ENCODE peak calls at places on chromosomes 13 and 19, in eight cellular contexts. R is HepG2, Y is endothelial cell of umbilical vein, K is HCT116, M is A549, O is H1, Q is K562, V is GM12878. S is an unnamed sample.

GRCh38 chr13:101204270-101205011 is 211.9 kb downstream of the NALCN start:
- DNase-seq in O (no peak), V (no peak), Y (no peak), Q (no peak), R (no peak), M (no peak), K (no peak), S (no peak)

GRCh38 chr19:1449467-1450442 is at the start of gene APC2:
- DNase-seq in M (peak; percentile 54), Q (peak; percentile 95), R (no peak), V (no peak), Y (no peak), O (peak; percentile 93), K (no peak), S (no peak)

GRCh38 chr19:55407625-55408319 is at the start of gene UBE2S:
- DNase-seq in O (peak; percentile 96), Q (peak; percentile 97), K (peak; percentile 98), Y (peak; percentile 100), R (peak; percentile 83), V (peak; percentile 97), M (peak; percentile 100), S (peak; percentile 98)

GRCh38 chr19:47609885-47610545 is 1.1 kb downstream of the BICRA start:
- DNase-seq in M (no peak), O (peak; percentile 72), Y (peak; percentile 25), K (no peak), R (peak; percentile 41), V (no peak), Q (peak; percentile 55), S (peak; percentile 87)

GRCh38 chr19:38506723-38507550 is 73.4 kb downstream of the RYR1 start:
- DNase-seq in V (peak; percentile 63), K (peak; percentile 95), Q (peak; percentile 100), Y (peak; percentile 68), R (peak; percentile 47), O (peak; percentile 99), M (peak; percentile 100), S (peak; percentile 87)

GRCh38 chr13:51221108-51221507 is 1.1 kb upstream of the FAM124A start:
- DNase-seq in K (no peak), O (peak; percentile 44), Y (no peak), R (no peak), Q (no peak), V (no peak), M (no peak), S (no peak)

GRCh38 chr13:85970727-85971126 is 171.5 kb upstream of the SLITRK6 start:
- DNase-seq in O (no peak), M (no peak), Y (no peak), Q (no peak), K (no peak), R (no peak), V (no peak), S (no peak)

GRCh38 chr13:44075113-44075512 is 195.4 kb downstream of the LACC1 start:
- DNase-seq in Q (no peak), K (no peak), R (no peak), Y (no peak), V (no peak), M (no peak), O (no peak), S (no peak)

GRCh38 chr13:46341112-46341711 is 45.8 kb downstream of the RUBCNL start:
- DNase-seq in Q (no peak), M (no peak), O (no peak), V (peak; percentile 51), K (no peak), Y (no peak), R (no peak), S (peak; percentile 67)

GRCh38 chr13:90105881-90106496 is 1241.5 kb upstream of the MIR17HG start:
- DNase-seq in Y (no peak), V (no peak), Q (no peak), O (no peak), K (no peak), R (no peak), M (no peak), S (no peak)

GRCh38 chr13:46354143-46355087 is 32.6 kb downstream of the RUBCNL start:
- DNase-seq in Y (peak; percentile 14), M (peak; percentile 50), R (peak; percentile 68), O (no peak), K (peak; percentile 48), Q (no peak), V (peak; percentile 53), S (peak; percentile 88)

GRCh38 chr13:104773775-104774174 is 1707.6 kb upstream of the SLC10A2 start:
- DNase-seq in O (peak; percentile 51), Q (no peak), R (peak; percentile 8), Y (peak; percentile 54), K (peak; percentile 39), M (peak; percentile 1), V (peak; percentile 4), S (peak; percentile 72)

GRCh38 chr19:1582201-1582600 is 10.5 kb downstream of the MBD3 start:
- DNase-seq in K (no peak), M (no peak), Y (no peak), O (no peak), R (no peak), V (no peak), Q (no peak), S (no peak)

GRCh38 chr13:112688560-112689497 is 1.0 kb upstream of the ATP11A start:
- DNase-seq in Y (peak; percentile 13), O (peak; percentile 65), Q (no peak), V (no peak), K (no peak), M (no peak), R (peak; percentile 24), S (peak; percentile 91)

GRCh38 chr19:52880895-52881389 is 16.5 kb downstream of the ZNF320 start:
- DNase-seq in Y (no peak), K (no peak), V (no peak), M (no peak), R (no peak), Q (no peak), O (no peak), S (no peak)

GRCh38 chr13:105395041-105395440 is 1140.4 kb downstream of the EFNB2 start:
- DNase-seq in K (no peak), O (no peak), R (no peak), V (no peak), Y (no peak), M (no peak), Q (no peak), S (no peak)

GRCh38 chr19:3224346-3225325 is at the start of gene CELF5:
- DNase-seq in Q (peak; percentile 97), M (peak; percentile 35), R (no peak), V (no peak), O (peak; percentile 86), K (no peak), Y (no peak), S (peak; percentile 33)
- TF ChIP-seq MAX in Q (no peak), M (no peak), R (no peak), V (no peak), O (no peak), K (no peak), Y (no peak), S (no peak)

GRCh38 chr19:45902651-45903625 is 525 bp upstream of the MYPOP start:
- DNase-seq in Y (peak; percentile 99), Q (peak; percentile 100), V (peak; percentile 96), R (peak; percentile 94), K (peak; percentile 92), M (peak; percentile 100), O (peak; percentile 100), S (peak; percentile 99)

GRCh38 chr19:45899919-45900589 is 2.4 kb downstream of the MYPOP start:
- DNase-seq in K (no peak), Q (no peak), V (no peak), O (no peak), M (no peak), Y (no peak), R (no peak), S (no peak)

GRCh38 chr19:45901432-45901903 is 945 bp downstream of the MYPOP start:
- DNase-seq in M (no peak), Q (no peak), R (no peak), O (no peak), V (no peak), K (no peak), Y (peak; percentile 30), S (peak; percentile 92)

GRCh38 chr19:45900661-45901431 is 1.6 kb downstream of the MYPOP start:
- DNase-seq in Y (no peak), M (no peak), O (no peak), K (no peak), R (no peak), V (no peak), Q (no peak), S (no peak)

GRCh38 chr19:45901912-45902650 is at the start of gene MYPOP:
- DNase-seq in Y (no peak), M (no peak), K (no peak), O (no peak), Q (peak; percentile 42), V (no peak), R (no peak), S (peak; percentile 76)
- TF ChIP-seq POLR2A in Y (no peak), M (peak; percentile 74), K (no peak), O (no peak), Q (no peak), V (no peak), R (peak; percentile 71), S (peak; percentile 34)

DNA sequence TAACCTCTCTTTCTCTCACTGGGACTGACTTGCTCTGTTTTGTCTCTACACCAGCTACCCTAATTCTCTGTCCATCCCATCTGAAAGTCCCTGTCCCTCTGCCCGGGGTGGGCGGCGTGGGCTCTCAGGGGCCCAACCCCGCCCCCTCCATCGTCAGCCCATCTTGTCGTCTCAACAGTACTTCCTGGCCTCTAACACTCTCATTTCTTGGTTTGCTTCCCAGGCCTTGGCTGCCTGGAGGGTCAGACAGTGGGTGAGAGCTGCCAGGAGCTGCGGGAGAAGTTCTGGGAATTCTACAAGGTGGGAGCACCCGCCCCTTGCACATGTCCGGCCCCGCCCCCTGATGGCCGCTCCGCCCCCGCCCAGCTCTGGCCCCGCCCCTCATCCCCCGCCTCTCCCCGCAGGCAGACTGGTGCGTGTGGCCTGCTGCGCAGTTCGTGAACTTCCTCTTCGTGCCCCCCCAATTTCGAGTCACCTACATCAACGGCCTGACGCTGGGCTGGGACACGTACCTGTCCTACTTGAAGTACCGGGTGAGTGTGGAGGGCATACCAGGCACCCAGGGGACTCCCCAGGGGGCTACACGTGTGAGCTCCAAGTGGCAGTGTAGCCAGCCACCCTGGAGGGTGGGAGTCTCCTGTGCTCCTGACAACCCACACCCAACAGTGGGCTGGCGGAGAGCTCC is 1.7 kb downstream of the MPV17L2 start:
- DNase-seq in M (no peak), R (no peak), Y (peak; percentile 11), K (no peak), V (no peak), Q (peak; percentile 86), O (peak; percentile 76), S (no peak)
- TF ChIP-seq MAX in M (no peak), R (no peak), Y (no peak), K (no peak), V (no peak), Q (no peak), O (no peak), S (no peak)

DNA sequence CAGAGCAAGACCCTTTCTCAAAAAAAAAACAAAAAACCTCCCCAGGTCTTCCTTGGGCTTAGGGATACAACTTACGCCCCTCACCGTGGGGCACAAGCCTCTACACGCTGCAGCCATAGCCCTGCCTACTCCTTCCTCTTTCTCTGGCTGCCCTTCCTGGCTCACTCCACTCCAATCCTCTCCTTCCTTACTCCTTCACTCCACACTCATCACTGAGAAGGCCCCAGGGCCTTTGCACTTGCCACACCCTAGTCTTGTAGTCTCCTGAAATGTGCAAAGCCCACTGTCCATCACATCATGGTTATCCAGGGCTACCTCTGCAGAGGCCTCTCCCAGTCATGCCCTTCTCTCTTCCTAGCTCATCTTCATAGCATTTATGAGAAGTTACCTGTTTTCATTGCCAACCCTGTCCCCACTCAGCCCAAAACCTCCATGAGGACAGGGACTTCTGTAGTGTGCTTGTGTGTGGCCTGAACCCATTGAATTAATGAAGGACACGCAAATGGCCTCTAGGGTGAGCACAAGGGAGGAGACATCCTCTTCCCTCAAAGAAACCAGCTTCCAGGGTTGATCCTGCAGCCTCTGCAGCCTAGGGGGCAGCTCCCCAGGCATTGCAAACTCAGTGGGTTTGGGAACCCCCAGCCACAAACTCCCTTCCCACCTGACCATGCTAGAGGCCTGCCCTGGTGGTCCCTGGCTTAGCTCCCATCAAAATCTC is 7.9 kb upstream of the HSH2D start:
- DNase-seq in Y (no peak), K (no peak), O (no peak), Q (no peak), R (no peak), V (no peak), M (no peak), S (peak; percentile 51)
- TF ChIP-seq POLR2A in Y (no peak), K (no peak), O (no peak), Q (no peak), R (no peak), V (peak; percentile 45), M (no peak), S (no peak)